ENCODE peak calls at places on chromosome 19, in six cellular contexts. Z, Y, M, X, S and W are unnamed samples.

GRCh38 chr19:6249296-6249695 is 30.5 kb downstream of the MLLT1 start:
- DNase-seq in Z (peak; percentile 67), Y (no peak), M (no peak), X (peak; percentile 49), S (no peak), W (no peak)

GRCh38 chr19:23440207-23440606 is 44.9 kb upstream of the ZNF91 start:
- DNase-seq in Z (no peak), Y (no peak), M (no peak), X (no peak), S (no peak), W (no peak)

GRCh38 chr19:7255119-7255518 is 39.1 kb downstream of the INSR start:
- DNase-seq in Z (no peak), Y (no peak), M (no peak), X (no peak), S (peak; percentile 60), W (no peak)

GRCh38 chr19:47125669-47125938 is 5.0 kb upstream of the SAE1 start:
- DNase-seq in Z (no peak), Y (no peak), M (no peak), X (no peak), S (no peak), W (no peak)

GRCh38 chr19:6362024-6362344 is 653 bp downstream of the CLPP start:
- DNase-seq in Z (no peak), Y (no peak), M (no peak), X (no peak), S (peak; percentile 22), W (no peak)

GRCh38 chr19:55178781-55179569 is 1.1 kb downstream of the SYT5 start:
- DNase-seq in Z (peak; percentile 72), Y (no peak), M (peak; percentile 82), X (peak; percentile 77), S (peak; percentile 84), W (no peak)

GRCh38 chr19:54345938-54346386 is 7.0 kb upstream of the LILRA4 start:
- DNase-seq in Z (no peak), Y (no peak), M (peak; percentile 68), X (no peak), S (peak; percentile 18), W (no peak)

GRCh38 chr19:6412111-6412999 is 12.3 kb downstream of the KHSRP start:
- DNase-seq in Z (no peak), Y (peak; percentile 35), M (no peak), X (no peak), S (peak; percentile 39), W (no peak)

GRCh38 chr19:10835089-10835753 is 791 bp downstream of the TMED1 start:
- DNase-seq in Z (no peak), Y (peak; percentile 100), M (no peak), X (no peak), S (peak; percentile 24), W (peak; percentile 100)

GRCh38 chr19:289651-290538 is 1.3 kb downstream of the PLPP2 start:
- DNase-seq in Z (no peak), Y (peak; percentile 64), M (no peak), X (peak; percentile 25), S (peak; percentile 78), W (no peak)

GRCh38 chr19:58514564-58515020 is 2.8 kb upstream of the SLC27A5 start:
- DNase-seq in Z (no peak), Y (no peak), M (no peak), X (no peak), S (no peak), W (no peak)

GRCh38 chr19:35018379-35018778 is 11.9 kb upstream of the SCN1B start:
- DNase-seq in Z (no peak), Y (no peak), M (no peak), X (no peak), S (no peak), W (no peak)

GRCh38 chr19:53880716-53881481 is 1.1 kb upstream of the PRKCG start:
- DNase-seq in Z (no peak), Y (no peak), M (no peak), X (no peak), S (no peak), W (no peak)

DNA sequence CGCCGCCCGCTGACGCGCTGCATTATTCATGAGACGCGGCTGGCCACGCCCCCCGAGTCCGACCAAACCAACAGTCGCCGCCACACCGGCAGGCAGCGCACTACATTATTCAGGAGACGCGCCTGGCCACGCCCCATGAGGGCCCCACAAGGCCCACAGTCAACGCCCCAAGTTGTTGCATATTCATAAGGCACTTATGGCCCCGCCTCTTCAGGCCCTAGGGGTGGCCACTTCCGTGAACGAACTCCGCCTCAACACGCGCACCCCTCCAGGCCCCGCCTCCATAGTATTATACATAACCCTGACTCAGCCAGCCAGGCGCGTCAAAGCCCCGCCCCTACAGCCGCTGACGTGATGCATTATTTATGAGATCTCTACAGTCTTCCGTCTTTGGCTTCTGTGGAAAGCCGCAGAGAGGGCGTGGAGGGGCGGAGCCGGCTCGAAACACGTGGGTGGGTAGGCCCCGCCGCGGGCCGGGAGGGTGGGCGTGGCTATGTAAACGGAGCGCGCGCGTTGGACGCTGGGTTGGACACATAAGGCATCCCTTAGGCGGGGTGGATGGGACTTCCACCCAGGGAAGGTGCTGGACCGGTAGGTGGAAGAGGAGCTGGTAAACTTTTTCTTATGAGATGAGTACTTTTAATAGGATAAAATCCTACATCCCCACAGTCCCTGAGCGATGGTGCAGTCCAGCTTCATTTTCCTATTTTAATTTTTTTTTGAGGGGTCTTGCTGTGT is 423 bp upstream of the ELL start:
- DNase-seq in Z (peak; percentile 100), Y (peak; percentile 100), M (peak; percentile 100), X (peak; percentile 100), S (peak; percentile 100), W (peak; percentile 100)
- TF ChIP-seq POLR2A in Z (no peak), Y (peak; percentile 46), M (peak; percentile 61), X (no peak), S (no peak), W (peak; percentile 32)

GRCh38 chr19:16000024-16000687 is 51.3 kb downstream of the OR10H4 start:
- DNase-seq in Z (no peak), Y (no peak), M (no peak), X (peak; percentile 10), S (no peak), W (no peak)

GRCh38 chr19:15995536-15995935 is 46.7 kb downstream of the OR10H4 start:
- DNase-seq in Z (no peak), Y (no peak), M (no peak), X (no peak), S (peak; percentile 36), W (no peak)

GRCh38 chr19:16002380-16002779 is 53.6 kb downstream of the OR10H4 start:
- DNase-seq in Z (no peak), Y (no peak), M (no peak), X (peak; percentile 20), S (no peak), W (no peak)

GRCh38 chr19:16001481-16002312 is 52.9 kb downstream of the OR10H4 start:
- DNase-seq in Z (no peak), Y (peak; percentile 15), M (no peak), X (peak; percentile 77), S (peak; percentile 70), W (no peak)

GRCh38 chr19:15998166-15998565 is 49.4 kb downstream of the OR10H4 start:
- DNase-seq in Z (no peak), Y (no peak), M (no peak), X (no peak), S (no peak), W (no peak)
- H3K36me3 ChIP-seq in Z (no peaks in the 10 kb centered on the region), Y (no peaks in the 10 kb centered on the region), M (no peaks in the 10 kb centered on the region), X (no peaks in the 10 kb centered on the region), S (no peaks in the 10 kb centered on the region), W (no peaks in the 10 kb centered on the region)

GRCh38 chr19:17266589-17266974 is 661 bp upstream of the BABAM1 start:
- DNase-seq in Z (no peak), Y (no peak), M (no peak), X (no peak), S (no peak), W (no peak)

GRCh38 chr19:17266026-17266425 is 1.2 kb upstream of the BABAM1 start:
- DNase-seq in Z (no peak), Y (no peak), M (no peak), X (no peak), S (no peak), W (no peak)

GRCh38 chr19:17264641-17264979 is at the start of gene USHBP1:
- DNase-seq in Z (no peak), Y (no peak), M (peak; percentile 18), X (no peak), S (no peak), W (no peak)

GRCh38 chr19:17266975-17267788 is at the start of gene BABAM1:
- DNase-seq in Z (peak; percentile 97), Y (peak; percentile 98), M (peak; percentile 97), X (peak; percentile 100), S (peak; percentile 99), W (peak; percentile 97)

DNA sequence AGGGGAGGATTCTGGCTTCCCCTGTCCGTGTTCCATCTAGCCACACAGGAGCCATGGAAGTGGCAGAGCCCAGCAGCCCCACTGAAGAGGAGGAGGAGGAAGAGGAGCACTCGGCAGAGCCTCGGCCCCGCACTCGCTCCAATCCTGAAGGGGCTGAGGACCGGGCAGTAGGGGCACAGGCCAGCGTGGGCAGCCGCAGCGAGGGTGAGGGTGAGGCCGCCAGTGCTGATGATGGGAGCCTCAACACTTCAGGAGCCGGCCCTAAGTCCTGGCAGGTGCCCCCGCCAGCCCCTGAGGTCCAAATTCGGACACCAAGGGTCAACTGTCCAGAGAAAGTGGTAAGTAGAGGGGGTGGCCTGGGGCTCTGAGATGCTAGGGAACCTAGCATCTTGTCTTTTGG is 1.5 kb downstream of the BABAM1 start:
- DNase-seq in Z (no peak), Y (no peak), M (no peak), X (no peak), S (no peak), W (no peak)
- H3K27ac ChIP-seq in Z (no peak overlapping the region), Y (no peak overlapping the region), M (no peak overlapping the region), X (no peak overlapping the region), S (no peak overlapping the region), W (no peak overlapping the region)

GRCh38 chr19:41363371-41363752 is 587 bp downstream of the B9D2 start:
- DNase-seq in Z (no peak), Y (no peak), M (no peak), X (no peak), S (no peak), W (no peak)

GRCh38 chr19:41362143-41362847 is 1.7 kb downstream of the B9D2 start:
- DNase-seq in Z (no peak), Y (no peak), M (no peak), X (no peak), S (peak; percentile 22), W (no peak)

GRCh38 chr19:41364546-41365391 is 820 bp upstream of the B9D2 start:
- DNase-seq in Z (no peak), Y (no peak), M (no peak), X (peak; percentile 15), S (peak; percentile 16), W (no peak)

GRCh38 chr19:41366089-41366488 is 2.1 kb upstream of the B9D2 start:
- DNase-seq in Z (no peak), Y (no peak), M (no peak), X (no peak), S (no peak), W (no peak)

DNA sequence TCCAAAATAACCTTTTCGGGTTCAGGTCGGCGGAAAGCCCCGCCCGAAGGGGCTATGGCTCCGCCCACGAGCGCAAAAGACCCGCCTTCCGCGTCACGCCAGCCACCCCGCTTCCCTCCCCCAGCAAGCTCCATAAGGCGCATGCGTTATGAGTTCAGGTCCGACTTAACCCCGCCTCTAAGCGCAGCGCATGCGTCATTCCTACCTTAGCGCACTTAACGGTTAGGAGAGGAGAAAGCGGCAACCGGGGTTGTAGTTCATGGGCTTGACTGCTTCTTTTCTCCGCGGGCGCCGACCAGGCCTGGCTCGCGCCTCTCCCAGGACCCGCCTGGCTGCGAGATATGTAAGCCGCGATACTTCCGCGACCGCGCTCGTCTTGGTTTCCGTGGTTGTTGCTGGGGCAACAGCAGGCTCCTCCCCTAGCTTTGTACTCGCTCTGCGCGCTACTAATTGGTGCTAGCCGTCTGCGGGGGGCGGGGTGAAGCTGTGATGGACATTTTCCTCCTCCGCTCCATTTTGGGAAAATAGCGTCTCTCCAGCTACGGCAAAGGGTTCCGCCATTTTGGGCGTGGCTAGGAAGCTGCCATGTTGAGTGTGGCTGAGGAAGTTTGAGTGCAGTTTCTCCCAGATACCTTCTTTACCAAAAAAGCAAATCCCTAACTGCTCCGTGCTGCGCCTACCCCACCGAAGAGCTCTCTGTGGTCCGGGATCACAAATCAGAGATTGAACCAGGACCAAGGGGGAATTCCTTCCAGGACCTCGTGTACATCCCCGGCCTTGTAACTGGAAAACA is at the start of gene B9D2:
- DNase-seq in Z (peak; percentile 99), Y (peak; percentile 98), M (peak; percentile 98), X (peak; percentile 98), S (peak; percentile 99), W (peak; percentile 97)
- TF ChIP-seq POLR2A in Z (peak; percentile 18), Y (peak; percentile 56), M (peak; percentile 29), X (peak; percentile 91), S (peak; percentile 82), W (no peak)